ENCODE peak calls at places on chromosomes 1 and 21, in nine cellular contexts. One of them, this sample, is unnamed.

GRCh38 chr1:172895761-172896160 is 155.0 kb downstream of the TNFSF18 start:
- DNase-seq in heart left ventricle: no peak
- DNase-seq in GOT3: no peak
- DNase-seq in vagina: no peak
- DNase-seq in AG10803: no peak
- DNase-seq in iris pigment epithelial cell: no peak
- DNase-seq in ACHN: no peak
- DNase-seq in WTC11: no peak
- DNase-seq in M059J: peak; percentile 58
- DNase-seq in this sample: no peak

GRCh38 chr21:43290529-43291346 is 121.9 kb downstream of the CRYAA start:
- DNase-seq in AG10803: no peak
- DNase-seq in WTC11: peak; percentile 16
- DNase-seq in iris pigment epithelial cell: no peak
- DNase-seq in heart left ventricle: peak; percentile 33
- DNase-seq in M059J: no peak
- DNase-seq in vagina: no peak
- DNase-seq in GOT3: no peak
- DNase-seq in ACHN: no peak
- DNase-seq in this sample: no peak

GRCh38 chr1:2526824-2527552 is 592 bp upstream of the PANK4 start:
- DNase-seq in GOT3: no peak
- DNase-seq in M059J: peak; percentile 64
- DNase-seq in vagina: no peak
- DNase-seq in ACHN: peak; percentile 15
- DNase-seq in heart left ventricle: peak; percentile 81
- DNase-seq in WTC11: no peak
- DNase-seq in iris pigment epithelial cell: peak; percentile 37
- DNase-seq in AG10803: peak; percentile 54
- DNase-seq in this sample: peak; percentile 72

GRCh38 chr1:61853545-61853944 is 111.3 kb downstream of the PATJ start:
- DNase-seq in heart left ventricle: no peak
- DNase-seq in iris pigment epithelial cell: peak; percentile 44
- DNase-seq in ACHN: no peak
- DNase-seq in M059J: peak; percentile 13
- DNase-seq in AG10803: peak; percentile 29
- DNase-seq in vagina: no peak
- DNase-seq in WTC11: no peak
- DNase-seq in GOT3: no peak
- DNase-seq in this sample: no peak

GRCh38 chr1:26754086-26754874 is 33.5 kb upstream of the PIGV start:
- DNase-seq in AG10803: no peak
- DNase-seq in M059J: no peak
- DNase-seq in iris pigment epithelial cell: no peak
- DNase-seq in GOT3: no peak
- DNase-seq in heart left ventricle: no peak
- DNase-seq in WTC11: no peak
- DNase-seq in ACHN: no peak
- DNase-seq in vagina: no peak
- DNase-seq in this sample: no peak

GRCh38 chr1:214864896-214865688 is 217.4 kb upstream of the KCNK2 start:
- DNase-seq in vagina: no peak
- DNase-seq in WTC11: no peak
- DNase-seq in AG10803: peak; percentile 90
- DNase-seq in ACHN: peak; percentile 62
- DNase-seq in GOT3: no peak
- DNase-seq in M059J: peak; percentile 54
- DNase-seq in heart left ventricle: no peak
- DNase-seq in iris pigment epithelial cell: peak; percentile 91
- DNase-seq in this sample: peak; percentile 85

GRCh38 chr1:162011337-162012012 is 12.2 kb downstream of the OLFML2B start:
- DNase-seq in iris pigment epithelial cell: no peak
- DNase-seq in AG10803: peak; percentile 54
- DNase-seq in WTC11: no peak
- DNase-seq in GOT3: no peak
- DNase-seq in vagina: no peak
- DNase-seq in ACHN: no peak
- DNase-seq in heart left ventricle: no peak
- DNase-seq in M059J: no peak
- DNase-seq in this sample: no peak

GRCh38 chr1:243841507-243841906 is 8.5 kb downstream of the AKT3 start:
- DNase-seq in ACHN: no peak
- DNase-seq in iris pigment epithelial cell: peak; percentile 75
- DNase-seq in M059J: no peak
- DNase-seq in vagina: no peak
- DNase-seq in WTC11: no peak
- DNase-seq in heart left ventricle: no peak
- DNase-seq in GOT3: no peak
- DNase-seq in AG10803: peak; percentile 13
- DNase-seq in this sample: no peak

GRCh38 chr1:45767035-45767434 is 16.6 kb upstream of the IPP start:
- DNase-seq in vagina: no peak
- DNase-seq in AG10803: peak; percentile 67
- DNase-seq in ACHN: no peak
- DNase-seq in iris pigment epithelial cell: peak; percentile 67
- DNase-seq in heart left ventricle: no peak
- DNase-seq in M059J: peak; percentile 38
- DNase-seq in WTC11: no peak
- DNase-seq in GOT3: no peak
- DNase-seq in this sample: peak; percentile 27

GRCh38 chr1:218739426-218739825 is 394.3 kb downstream of the TGFB2 start:
- DNase-seq in M059J: no peak
- DNase-seq in iris pigment epithelial cell: peak; percentile 87
- DNase-seq in GOT3: no peak
- DNase-seq in heart left ventricle: no peak
- DNase-seq in AG10803: peak; percentile 32
- DNase-seq in vagina: no peak
- DNase-seq in ACHN: no peak
- DNase-seq in WTC11: no peak
- DNase-seq in this sample: peak; percentile 76

GRCh38 chr21:36701912-36702621 is 3.2 kb downstream of the SIM2 start:
- DNase-seq in ACHN: no peak
- DNase-seq in WTC11: no peak
- DNase-seq in iris pigment epithelial cell: no peak
- DNase-seq in vagina: no peak
- DNase-seq in M059J: peak; percentile 68
- DNase-seq in AG10803: peak; percentile 17
- DNase-seq in heart left ventricle: no peak
- DNase-seq in GOT3: no peak
- DNase-seq in this sample: no peak

GRCh38 chr1:107262472-107263286 is 121.8 kb downstream of the NTNG1 start:
- DNase-seq in ACHN: no peak
- DNase-seq in vagina: no peak
- DNase-seq in M059J: no peak
- DNase-seq in AG10803: peak; percentile 62
- DNase-seq in iris pigment epithelial cell: no peak
- DNase-seq in heart left ventricle: no peak
- DNase-seq in GOT3: no peak
- DNase-seq in WTC11: no peak
- DNase-seq in this sample: no peak

GRCh38 chr1:185448591-185449186 is 131.6 kb upstream of the IVNS1ABP start:
- DNase-seq in M059J: peak; percentile 83
- DNase-seq in iris pigment epithelial cell: peak; percentile 23
- DNase-seq in vagina: no peak
- DNase-seq in ACHN: no peak
- DNase-seq in WTC11: no peak
- DNase-seq in GOT3: no peak
- DNase-seq in AG10803: peak; percentile 8
- DNase-seq in heart left ventricle: no peak
- DNase-seq in this sample: no peak

GRCh38 chr21:25635310-25635709 is 3.7 kb upstream of the JAM2 start:
- DNase-seq in AG10803: no peak
- DNase-seq in M059J: peak; percentile 54
- DNase-seq in ACHN: no peak
- DNase-seq in WTC11: no peak
- DNase-seq in vagina: no peak
- DNase-seq in iris pigment epithelial cell: no peak
- DNase-seq in GOT3: no peak
- DNase-seq in heart left ventricle: no peak
- DNase-seq in this sample: no peak

GRCh38 chr1:201511925-201512539 is 5.1 kb upstream of the CSRP1 start:
- DNase-seq in ACHN: no peak
- DNase-seq in vagina: no peak
- DNase-seq in iris pigment epithelial cell: no peak
- DNase-seq in AG10803: no peak
- DNase-seq in M059J: peak; percentile 38
- DNase-seq in GOT3: no peak
- DNase-seq in heart left ventricle: peak; percentile 82
- DNase-seq in WTC11: peak; percentile 69
- DNase-seq in this sample: peak; percentile 57

GRCh38 chr1:36115931-36116330 is 9.1 kb downstream of the COL8A2 start:
- DNase-seq in ACHN: no peak
- DNase-seq in AG10803: peak; percentile 82
- DNase-seq in heart left ventricle: no peak
- DNase-seq in M059J: peak; percentile 67
- DNase-seq in iris pigment epithelial cell: peak; percentile 68
- DNase-seq in WTC11: no peak
- DNase-seq in GOT3: no peak
- DNase-seq in vagina: no peak
- DNase-seq in this sample: peak; percentile 42

GRCh38 chr1:32448773-32449456 is 16.0 kb upstream of the ZBTB8B start:
- DNase-seq in GOT3: no peak
- DNase-seq in M059J: peak; percentile 33
- DNase-seq in AG10803: no peak
- DNase-seq in iris pigment epithelial cell: no peak
- DNase-seq in ACHN: peak; percentile 12
- DNase-seq in heart left ventricle: no peak
- DNase-seq in WTC11: peak; percentile 56
- DNase-seq in vagina: no peak
- DNase-seq in this sample: peak; percentile 29

GRCh38 chr1:84434081-84434755 is 35.9 kb downstream of the DNASE2B start:
- DNase-seq in heart left ventricle: no peak
- DNase-seq in M059J: no peak
- DNase-seq in ACHN: no peak
- DNase-seq in AG10803: no peak
- DNase-seq in GOT3: no peak
- DNase-seq in iris pigment epithelial cell: no peak
- DNase-seq in WTC11: no peak
- DNase-seq in vagina: no peak
- DNase-seq in this sample: no peak

GRCh38 chr1:236502579-236502971 is 21.2 kb upstream of the LGALS8 start:
- DNase-seq in iris pigment epithelial cell: peak; percentile 72
- DNase-seq in vagina: no peak
- DNase-seq in M059J: peak; percentile 57
- DNase-seq in WTC11: no peak
- DNase-seq in GOT3: no peak
- DNase-seq in heart left ventricle: no peak
- DNase-seq in ACHN: peak; percentile 15
- DNase-seq in AG10803: peak; percentile 59
- DNase-seq in this sample: no peak

GRCh38 chr1:58412071-58412580 is 134.4 kb downstream of the OMA1 start:
- DNase-seq in WTC11: no peak
- DNase-seq in iris pigment epithelial cell: peak; percentile 51
- DNase-seq in ACHN: no peak
- DNase-seq in vagina: no peak
- DNase-seq in M059J: peak; percentile 90
- DNase-seq in heart left ventricle: no peak
- DNase-seq in AG10803: peak; percentile 53
- DNase-seq in GOT3: no peak
- DNase-seq in this sample: peak; percentile 59

GRCh38 chr1:12053752-12054548 is 9.2 kb upstream of the TNFRSF8 start:
- DNase-seq in iris pigment epithelial cell: no peak
- DNase-seq in AG10803: no peak
- DNase-seq in GOT3: no peak
- DNase-seq in M059J: no peak
- DNase-seq in heart left ventricle: no peak
- DNase-seq in vagina: no peak
- DNase-seq in WTC11: no peak
- DNase-seq in ACHN: no peak
- DNase-seq in this sample: no peak

GRCh38 chr21:46054447-46054846 is 43.5 kb upstream of the COL6A2 start:
- DNase-seq in WTC11: no peak
- DNase-seq in heart left ventricle: no peak
- DNase-seq in vagina: no peak
- DNase-seq in M059J: peak; percentile 23
- DNase-seq in ACHN: no peak
- DNase-seq in iris pigment epithelial cell: no peak
- DNase-seq in AG10803: peak; percentile 70
- DNase-seq in GOT3: no peak
- DNase-seq in this sample: peak; percentile 64

GRCh38 chr1:208121965-208122364 is 122.2 kb downstream of the PLXNA2 start:
- DNase-seq in ACHN: no peak
- DNase-seq in GOT3: no peak
- DNase-seq in AG10803: no peak
- DNase-seq in iris pigment epithelial cell: no peak
- DNase-seq in WTC11: no peak
- DNase-seq in vagina: no peak
- DNase-seq in M059J: no peak
- DNase-seq in heart left ventricle: no peak
- DNase-seq in this sample: no peak

GRCh38 chr1:61981870-61982660 is 212.6 kb upstream of the L1TD1 start:
- DNase-seq in AG10803: no peak
- DNase-seq in M059J: no peak
- DNase-seq in heart left ventricle: no peak
- DNase-seq in WTC11: no peak
- DNase-seq in GOT3: no peak
- DNase-seq in iris pigment epithelial cell: no peak
- DNase-seq in vagina: no peak
- DNase-seq in ACHN: no peak
- DNase-seq in this sample: peak; percentile 34

GRCh38 chr1:48903291-48903690 is 126.6 kb upstream of the BEND5 start:
- DNase-seq in M059J: no peak
- DNase-seq in heart left ventricle: no peak
- DNase-seq in vagina: no peak
- DNase-seq in iris pigment epithelial cell: no peak
- DNase-seq in ACHN: no peak
- DNase-seq in AG10803: no peak
- DNase-seq in GOT3: no peak
- DNase-seq in WTC11: no peak
- DNase-seq in this sample: no peak

GRCh38 chr1:235160395-235160964 is 570 bp downstream of the RBM34 start:
- DNase-seq in GOT3: no peak
- DNase-seq in heart left ventricle: no peak
- DNase-seq in AG10803: peak; percentile 70
- DNase-seq in M059J: peak; percentile 67
- DNase-seq in vagina: no peak
- DNase-seq in WTC11: no peak
- DNase-seq in iris pigment epithelial cell: peak; percentile 80
- DNase-seq in ACHN: peak; percentile 71
- DNase-seq in this sample: peak; percentile 71

GRCh38 chr1:211735208-211736170 is 60.1 kb upstream of the NEK2 start:
- DNase-seq in ACHN: peak; percentile 94
- DNase-seq in M059J: peak; percentile 100
- DNase-seq in vagina: no peak
- DNase-seq in heart left ventricle: no peak
- DNase-seq in iris pigment epithelial cell: peak; percentile 87
- DNase-seq in GOT3: peak; percentile 57
- DNase-seq in AG10803: peak; percentile 78
- DNase-seq in WTC11: no peak
- DNase-seq in this sample: peak; percentile 84

GRCh38 chr1:230350208-230350921 is 75.8 kb downstream of the PGBD5 start:
- DNase-seq in heart left ventricle: no peak
- DNase-seq in WTC11: no peak
- DNase-seq in ACHN: no peak
- DNase-seq in M059J: peak; percentile 84
- DNase-seq in vagina: no peak
- DNase-seq in GOT3: no peak
- DNase-seq in iris pigment epithelial cell: peak; percentile 11
- DNase-seq in AG10803: peak; percentile 71
- DNase-seq in this sample: peak; percentile 13

GRCh38 chr21:16502273-16502672 is 772.5 kb downstream of the USP25 start:
- DNase-seq in ACHN: no peak
- DNase-seq in iris pigment epithelial cell: no peak
- DNase-seq in GOT3: no peak
- DNase-seq in WTC11: no peak
- DNase-seq in heart left ventricle: no peak
- DNase-seq in vagina: no peak
- DNase-seq in M059J: no peak
- DNase-seq in AG10803: no peak
- DNase-seq in this sample: no peak

GRCh38 chr1:180898441-180899219 is 14.1 kb upstream of the KIAA1614 start:
- DNase-seq in AG10803: peak; percentile 55
- DNase-seq in WTC11: no peak
- DNase-seq in vagina: no peak
- DNase-seq in GOT3: no peak
- DNase-seq in heart left ventricle: no peak
- DNase-seq in ACHN: no peak
- DNase-seq in iris pigment epithelial cell: no peak
- DNase-seq in M059J: no peak
- DNase-seq in this sample: peak; percentile 55

GRCh38 chr1:115670476-115671175 is 28.9 kb downstream of the VANGL1 start:
- DNase-seq in AG10803: no peak
- DNase-seq in heart left ventricle: no peak
- DNase-seq in WTC11: no peak
- DNase-seq in GOT3: no peak
- DNase-seq in ACHN: no peak
- DNase-seq in vagina: no peak
- DNase-seq in M059J: peak; percentile 87
- DNase-seq in iris pigment epithelial cell: peak; percentile 28
- DNase-seq in this sample: no peak